ENCODE peak calls at places on chromosomes 12 and 14, in seven cellular contexts. T is endothelial cell; Z is stimulated activated naive B cell treated with anti-CD40 and anti-IgM and Interleukin-4, amounts not matched to agents 10 μg/mL and 1 μg/mL and 100 μg/mL, for 72 hours; Y is NCI-H446; H is stromal cell of bone marrow; F is upper lobe of left lung; C is WTC11. G is an unnamed sample.

GRCh38 chr12:88375960-88376305 is 204.3 kb downstream of the KITLG start:
- DNase-seq in T (no peak), Z (no peak), Y (no peak), H (no peak), F (no peak), C (no peak), G (no peak)

GRCh38 chr12:94262228-94263010 is 114.0 kb downstream of the PLXNC1 start:
- DNase-seq in T (no peak), Z (peak), Y (no peak), H (peak), F (peak), C (no peak), G (peak)

GRCh38 chr12:117096643-117097042 is 2.6 kb downstream of the TESC start:
- DNase-seq in T (no peak), Z (no peak), Y (no peak), H (no peak), F (peak), C (no peak), G (no peak)

GRCh38 chr14:25400607-25401206 is 350.8 kb upstream of the STXBP6 start:
- DNase-seq in T (peak), Z (no peak), Y (no peak), H (no peak), F (no peak), C (peak), G (no peak)

GRCh38 chr12:80015660-80016059 is 80.8 kb upstream of the PPP1R12A start:
- DNase-seq in T (no peak), Z (no peak), Y (no peak), H (no peak), F (no peak), C (no peak), G (no peak)

GRCh38 chr12:12620730-12621315 is 9.1 kb downstream of the CREBL2 start:
- DNase-seq in T (no peak), Z (no peak), Y (peak), H (no peak), F (no peak), C (no peak), G (no peak)

GRCh38 chr14:106211489-106211888 is 685.1 kb downstream of the TMEM121 start:
- DNase-seq in T (no peak), Z (no peak), Y (no peak), H (no peak), F (no peak), C (no peak), G (no peak)

GRCh38 chr12:71551529-71551928 is 111.9 kb downstream of the LGR5 start:
- DNase-seq in T (no peak), Z (no peak), Y (no peak), H (peak), F (no peak), C (no peak), G (no peak)

GRCh38 chr12:96308881-96309280 is 91.4 kb downstream of the CDK17 start:
- DNase-seq in T (no peak), Z (no peak), Y (no peak), H (no peak), F (no peak), C (no peak), G (no peak)

GRCh38 chr12:132143328-132144071 is 619 bp downstream of the DDX51 start:
- DNase-seq in T (no peak), Z (no peak), Y (no peak), H (no peak), F (peak), C (no peak), G (no peak)

GRCh38 chr12:64193045-64193444 is 29.1 kb downstream of the KICS2 start:
- DNase-seq in T (no peak), Z (no peak), Y (no peak), H (no peak), F (no peak), C (no peak), G (no peak)

GRCh38 chr12:27711312-27711682 is 665 bp downstream of the MRPS35 start:
- DNase-seq in T (no peak), Z (no peak), Y (no peak), H (no peak), F (no peak), C (no peak), G (no peak)

GRCh38 chr12:91951571-91951970 is 194.1 kb downstream of the BTG1 start:
- DNase-seq in T (no peak), Z (no peak), Y (no peak), H (no peak), F (no peak), C (no peak), G (no peak)

GRCh38 chr14:25090716-25091454 is 40.9 kb upstream of the STXBP6 start:
- DNase-seq in T (no peak), Z (no peak), Y (no peak), H (no peak), F (no peak), C (no peak), G (no peak)

GRCh38 chr14:104280085-104280901 is 141.9 kb downstream of the KIF26A start:
- DNase-seq in T (no peak), Z (no peak), Y (no peak), H (no peak), F (peak), C (no peak), G (peak)

GRCh38 chr12:76685246-76685678 is 78.7 kb upstream of the ZDHHC17 start:
- DNase-seq in T (peak), Z (no peak), Y (no peak), H (peak), F (peak), C (peak), G (peak)

GRCh38 chr12:113413488-113413939 is 8.7 kb upstream of the SDSL start:
- DNase-seq in T (no peak), Z (no peak), Y (no peak), H (no peak), F (no peak), C (no peak), G (no peak)

GRCh38 chr12:129607293-129607692 is 296.5 kb downstream of the TMEM132D start:
- DNase-seq in T (no peak), Z (no peak), Y (no peak), H (no peak), F (no peak), C (no peak), G (no peak)

GRCh38 chr12:73629893-73630872 is 907.5 kb upstream of the ATXN7L3B start:
- DNase-seq in T (no peak), Z (no peak), Y (no peak), H (no peak), F (no peak), C (peak), G (no peak)

GRCh38 chr12:111741235-111741812 is 25.4 kb upstream of the ALDH2 start:
- DNase-seq in T (peak), Z (no peak), Y (no peak), H (no peak), F (no peak), C (no peak), G (no peak)

GRCh38 chr12:111673503-111673902 is 12.3 kb downstream of the BRAP start:
- DNase-seq in T (no peak), Z (no peak), Y (no peak), H (no peak), F (no peak), C (no peak), G (no peak)

GRCh38 chr14:55898938-55899337 is 219.3 kb upstream of the PELI2 start:
- DNase-seq in T (no peak), Z (no peak), Y (no peak), H (no peak), F (no peak), C (no peak), G (no peak)

GRCh38 chr14:57725399-57726077 is 140.4 kb downstream of the SLC35F4 start:
- DNase-seq in T (no peak), Z (no peak), Y (no peak), H (peak), F (no peak), C (no peak), G (no peak)

GRCh38 chr12:107349008-107349747 is 255.8 kb upstream of the CRY1 start:
- DNase-seq in T (peak), Z (no peak), Y (no peak), H (no peak), F (no peak), C (no peak), G (no peak)

GRCh38 chr12:115313929-115314328 is 630.0 kb upstream of the TBX3 start:
- DNase-seq in T (no peak), Z (no peak), Y (no peak), H (no peak), F (no peak), C (no peak), G (no peak)

GRCh38 chr12:4566474-4566873 is 4.5 kb downstream of the DYRK4 start:
- DNase-seq in T (no peak), Z (no peak), Y (no peak), H (no peak), F (no peak), C (no peak), G (no peak)

GRCh38 chr14:83706555-83706954 is 1823.4 kb upstream of the FLRT2 start:
- DNase-seq in T (no peak), Z (no peak), Y (no peak), H (no peak), F (no peak), C (peak), G (no peak)

GRCh38 chr12:71755146-71755892 is 656 bp downstream of the RAB21 start:
- DNase-seq in T (peak), Z (peak), Y (no peak), H (peak), F (no peak), C (no peak), G (peak)

GRCh38 chr12:123398177-123398916 is 14.4 kb downstream of the KMT5A start:
- DNase-seq in T (no peak), Z (no peak), Y (peak), H (peak), F (no peak), C (no peak), G (peak)

GRCh38 chr12:92061061-92061460 is 84.6 kb downstream of the BTG1 start:
- DNase-seq in T (no peak), Z (no peak), Y (no peak), H (no peak), F (no peak), C (no peak), G (no peak)

G was measured in psoas muscle.